ENCODE peak calls at places on chromosomes 13 and 19, in five cellular contexts. X, A, N, O and K are unnamed samples.

GRCh38 chr19:30371960-30372824 is at the start of gene ZNF536:
- DNase-seq in X (no peak), A (no peak), N (no peak), O (no peak), K (no peak)

GRCh38 chr13:20247403-20247802 is 15.3 kb upstream of the GJB6 start:
- DNase-seq in X (no peak), A (no peak), N (no peak), O (no peak), K (no peak)

GRCh38 chr19:32268381-32268780 is 77.0 kb upstream of the ZNF507 start:
- DNase-seq in X (no peak), A (no peak), N (no peak), O (no peak), K (no peak)

GRCh38 chr19:45293682-45294081 is 29.0 kb downstream of the CKM start:
- DNase-seq in X (no peak), A (no peak), N (no peak), O (no peak), K (no peak)

GRCh38 chr19:38228005-38228377 is 4.0 kb upstream of the DPF1 start:
- DNase-seq in X (no peak), A (no peak), N (no peak), O (no peak), K (no peak)

GRCh38 chr19:11420894-11421606 is 1.9 kb upstream of the RGL3 start:
- DNase-seq in X (no peak), A (no peak), N (no peak), O (peak), K (no peak)

GRCh38 chr19:49472936-49473335 is 1.1 kb upstream of the FLT3LG start:
- DNase-seq in X (no peak), A (no peak), N (no peak), O (no peak), K (no peak)

GRCh38 chr19:47882890-47883289 is 3.2 kb downstream of the SULT2A1 start:
- DNase-seq in X (no peak), A (no peak), N (no peak), O (no peak), K (no peak)